ENCODE peak calls at places on chromosomes 7 and 10, in seven cellular contexts. Q, J, K, M, Z, R and S are unnamed samples.

GRCh38 chr7:81956520-81956919 is 186.7 kb upstream of the HGF start:
- DNase-seq in Q (no peak), J (no peak), K (no peak), M (peak; percentile 18), Z (no peak), R (no peak), S (peak; percentile 20)

GRCh38 chr10:104329754-104330153 is 8.5 kb downstream of the ITPRIP start:
- DNase-seq in Q (peak; percentile 63), J (peak; percentile 68), K (no peak), M (no peak), Z (no peak), R (peak; percentile 84), S (no peak)

GRCh38 chr7:47153571-47153970 is 428.3 kb downstream of the TNS3 start:
- DNase-seq in Q (no peak), J (no peak), K (no peak), M (peak; percentile 62), Z (no peak), R (no peak), S (no peak)

GRCh38 chr7:135757719-135758411 is 9.3 kb upstream of the FAM180A start:
- DNase-seq in Q (no peak), J (peak; percentile 44), K (no peak), M (no peak), Z (no peak), R (peak; percentile 33), S (no peak)

GRCh38 chr10:17238445-17239275 is 10.6 kb downstream of the VIM start:
- DNase-seq in Q (peak; percentile 77), J (no peak), K (no peak), M (no peak), Z (no peak), R (peak; percentile 63), S (no peak)

GRCh38 chr10:13659887-13660544 is 73.3 kb downstream of the PRPF18 start:
- DNase-seq in Q (peak; percentile 80), J (peak; percentile 20), K (peak; percentile 35), M (peak; percentile 89), Z (peak; percentile 69), R (peak; percentile 65), S (peak; percentile 31)

GRCh38 chr10:98186681-98187080 is 52.2 kb downstream of the R3HCC1L start:
- DNase-seq in Q (no peak), J (peak; percentile 5), K (no peak), M (no peak), Z (no peak), R (peak; percentile 47), S (no peak)

GRCh38 chr7:114889646-114890285 is 32.1 kb upstream of the MDFIC start:
- DNase-seq in Q (no peak), J (peak; percentile 92), K (no peak), M (no peak), Z (no peak), R (peak; percentile 91), S (no peak)

DNA sequence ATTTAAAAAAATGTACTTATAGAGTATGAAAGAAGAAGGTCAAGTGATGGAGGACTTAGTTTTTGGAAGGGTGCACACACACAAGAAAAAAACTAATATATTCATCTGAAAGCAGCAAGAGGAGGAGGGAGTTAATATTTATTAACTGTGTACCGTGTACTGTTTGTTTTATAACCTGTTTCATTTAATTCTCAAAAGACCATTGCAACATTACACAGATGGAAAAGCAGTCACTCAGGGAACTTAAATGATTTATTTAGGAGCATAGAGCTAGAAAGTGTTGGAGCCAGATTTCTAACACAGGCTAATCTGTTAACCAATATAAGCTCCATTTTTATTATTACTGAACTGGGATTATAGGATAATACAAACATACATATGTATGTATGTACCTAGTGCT is 36.7 kb downstream of the GLCCI1 start:
- DNase-seq in Q (no peak), J (no peak), K (no peak), M (no peak), Z (no peak), R (no peak), S (no peak)
- H3K27me3 ChIP-seq in Q (no peaks in the 10 kb centered on the region), J (no peaks in the 10 kb centered on the region), K (no peaks in the 10 kb centered on the region), M (no peaks in the 10 kb centered on the region), Z (no peaks in the 10 kb centered on the region), R (no peaks in the 10 kb centered on the region), S (no peaks in the 10 kb centered on the region)

DNA sequence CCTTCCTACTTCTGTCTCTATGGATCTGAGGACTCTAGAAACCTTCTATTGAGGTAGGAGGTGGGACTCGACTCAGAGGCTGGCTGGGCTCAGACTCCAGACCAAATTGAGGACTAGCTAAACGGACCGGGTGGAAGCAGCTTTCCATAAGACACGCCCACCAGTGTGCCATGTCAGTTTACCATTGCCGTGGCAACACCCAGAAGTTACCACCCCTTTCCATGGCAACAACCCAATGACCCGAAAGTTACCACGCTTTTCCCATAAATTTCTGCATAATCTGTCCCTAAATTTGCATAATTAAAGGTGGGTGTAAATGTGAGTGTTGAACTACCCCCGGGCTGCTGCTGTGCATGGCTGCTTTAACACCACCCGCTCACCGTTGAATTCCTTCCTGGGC is 58.9 kb downstream of the MICALL2 start:
- DNase-seq in Q (no peak), J (no peak), K (no peak), M (peak; percentile 55), Z (no peak), R (no peak), S (no peak)
- H3K27me3 ChIP-seq in Q (peaks cover 75% of the 10 kb centered on the region), J (peaks cover 32% of the 10 kb centered on the region), K (peaks cover 12% of the 10 kb centered on the region), M (peaks cover 16% of the 10 kb centered on the region), Z (peaks cover 29% of the 10 kb centered on the region), R (peaks cover 10% of the 10 kb centered on the region), S (peaks cover 31% of the 10 kb centered on the region)

DNA sequence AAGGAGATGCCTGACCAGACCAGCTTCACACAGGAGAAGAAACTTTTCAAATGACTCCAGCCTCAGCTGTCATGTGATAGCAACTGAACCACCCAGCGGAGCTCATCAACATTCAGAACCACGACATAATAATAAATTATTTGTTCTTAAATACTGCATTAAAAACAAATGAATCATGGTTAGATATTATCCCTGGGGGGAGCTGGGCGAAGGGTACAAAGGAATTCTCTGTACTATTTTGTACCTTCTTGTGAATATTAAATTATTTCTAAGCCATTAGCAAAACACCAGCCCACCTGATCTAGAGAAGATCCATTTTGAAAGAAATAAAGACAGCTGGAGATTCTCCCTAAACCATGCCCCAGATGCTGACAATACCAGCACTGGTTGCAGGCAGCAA is 45.6 kb upstream of the NKX2-3 start:
- DNase-seq in Q (no peak), J (no peak), K (no peak), M (no peak), Z (no peak), R (no peak), S (no peak)
- H3K27me3 ChIP-seq in Q (peaks cover 59% of the 10 kb centered on the region), J (peaks cover 5% of the 10 kb centered on the region), K (peaks cover 10% of the 10 kb centered on the region), M (peaks cover 3% of the 10 kb centered on the region), Z (peaks cover 3% of the 10 kb centered on the region), R (peaks cover 14% of the 10 kb centered on the region), S (peaks cover 24% of the 10 kb centered on the region)

DNA sequence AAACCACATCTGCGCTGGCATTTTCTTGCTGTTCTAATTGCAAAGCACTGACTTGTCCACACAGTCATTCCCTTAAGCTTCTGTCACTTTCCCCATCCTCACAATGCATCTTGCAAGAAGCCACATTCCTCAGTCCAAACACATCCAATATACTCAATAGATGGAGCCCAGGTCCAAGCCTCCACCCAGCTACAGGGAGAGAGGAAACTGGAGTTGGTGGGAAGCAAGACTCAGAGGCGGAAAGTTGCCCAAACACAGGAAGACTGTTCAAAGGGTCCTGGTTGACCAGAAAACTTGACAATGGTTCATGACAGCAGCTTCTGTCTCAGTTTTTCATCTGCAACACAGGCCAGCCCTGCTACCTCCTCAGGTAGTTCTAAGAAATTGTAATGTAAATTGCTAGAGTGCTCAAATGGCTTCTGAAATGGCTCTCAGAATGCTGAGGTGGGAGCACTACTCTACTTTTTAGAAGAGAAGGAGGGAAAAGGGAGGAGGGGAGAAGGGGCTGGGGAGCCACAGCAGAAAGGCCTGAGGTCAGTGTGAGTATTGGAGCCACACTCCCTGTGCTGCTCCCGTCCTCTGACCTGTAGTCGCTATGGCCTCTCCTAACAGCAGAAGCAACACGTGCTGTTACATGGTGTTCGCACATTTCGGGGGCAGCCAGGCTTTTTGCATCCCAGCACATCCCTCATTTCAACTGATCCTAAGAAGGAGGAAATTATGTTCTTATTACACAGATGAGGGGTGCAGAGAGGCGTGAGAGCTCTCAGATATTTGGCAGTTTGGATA is 46.9 kb upstream of the GPR26 start:
- DNase-seq in Q (no peak), J (no peak), K (no peak), M (no peak), Z (no peak), R (no peak), S (no peak)
- H3K27me3 ChIP-seq in Q (peaks cover 7% of the 10 kb centered on the region), J (no peaks in the 10 kb centered on the region), K (no peaks in the 10 kb centered on the region), M (no peaks in the 10 kb centered on the region), Z (no peaks in the 10 kb centered on the region), R (no peaks in the 10 kb centered on the region), S (no peaks in the 10 kb centered on the region)

GRCh38 chr7:27117687-27118491 is 12.7 kb downstream of the HOXA4 start:
- DNase-seq in Q (no peak), J (no peak), K (no peak), M (peak; percentile 80), Z (no peak), R (peak; percentile 39), S (no peak)

GRCh38 chr7:27116521-27116946 is 14.0 kb downstream of the HOXA4 start:
- DNase-seq in Q (no peak), J (no peak), K (no peak), M (no peak), Z (no peak), R (no peak), S (no peak)

GRCh38 chr7:27119412-27119911 is 11.1 kb downstream of the HOXA4 start:
- DNase-seq in Q (no peak), J (no peak), K (no peak), M (no peak), Z (no peak), R (no peak), S (no peak)

GRCh38 chr7:27116962-27117686 is 13.4 kb downstream of the HOXA4 start:
- DNase-seq in Q (no peak), J (no peak), K (no peak), M (no peak), Z (no peak), R (peak; percentile 34), S (no peak)

DNA sequence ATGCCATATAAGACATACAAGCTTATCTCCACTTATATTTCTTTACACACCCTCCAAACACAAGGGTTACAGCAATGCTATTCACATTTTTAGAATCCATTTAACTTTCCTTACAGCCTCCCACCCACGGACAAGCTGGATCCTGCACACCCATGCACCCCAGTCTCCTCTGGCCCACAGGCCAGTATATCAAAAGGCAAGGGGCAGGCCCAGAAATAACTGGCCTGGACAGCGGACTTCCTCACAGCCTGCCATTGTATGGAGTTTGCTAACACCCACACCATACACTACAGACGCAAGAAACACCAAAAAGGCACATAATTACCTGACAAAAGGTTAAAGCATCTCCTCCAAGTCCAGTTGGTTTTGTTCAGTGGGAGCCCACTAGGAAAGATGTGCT is 12.0 kb downstream of the HOXA4 start:
- DNase-seq in Q (no peak), J (no peak), K (no peak), M (no peak), Z (no peak), R (peak; percentile 6), S (no peak)
- H3K27me3 ChIP-seq in Q (no peaks in the 10 kb centered on the region), J (peaks cover 8% of the 10 kb centered on the region), K (no peaks in the 10 kb centered on the region), M (peaks cover 96% of the 10 kb centered on the region), Z (no peaks in the 10 kb centered on the region), R (no peaks in the 10 kb centered on the region), S (peaks cover 3% of the 10 kb centered on the region)